ENCODE peak calls at places on chromosomes 1 and 21, in five cellular contexts. One of them, this sample, is unnamed.

GRCh38 chr21:34912022-34912933 is 136.8 kb downstream of the RUNX1 start:
- DNase-seq in AG09319: no peak
- DNase-seq in natural killer cell: no peak
- DNase-seq in lower leg skin: no peak
- DNase-seq in colonic mucosa: no peak
- DNase-seq in this sample: no peak

GRCh38 chr1:169044296-169044695 is 62.2 kb upstream of the ATP1B1 start:
- DNase-seq in colonic mucosa: no peak
- DNase-seq in lower leg skin: no peak
- DNase-seq in natural killer cell: no peak
- DNase-seq in AG09319: no peak
- DNase-seq in this sample: no peak

GRCh38 chr1:110542730-110543129 is 23.8 kb upstream of the KCNA10 start:
- DNase-seq in AG09319: peak
- DNase-seq in natural killer cell: no peak
- DNase-seq in lower leg skin: no peak
- DNase-seq in colonic mucosa: no peak
- DNase-seq in this sample: peak

GRCh38 chr1:93665015-93665414 is 16.6 kb downstream of the BCAR3 start:
- DNase-seq in colonic mucosa: no peak
- DNase-seq in AG09319: no peak
- DNase-seq in lower leg skin: peak
- DNase-seq in natural killer cell: no peak
- DNase-seq in this sample: no peak

GRCh38 chr1:114263343-114263742 is 109.7 kb upstream of the SYT6 start:
- DNase-seq in lower leg skin: no peak
- DNase-seq in AG09319: no peak
- DNase-seq in natural killer cell: no peak
- DNase-seq in colonic mucosa: no peak
- DNase-seq in this sample: no peak

GRCh38 chr1:1597275-1597930 is 2.5 kb downstream of the FNDC10 start:
- DNase-seq in AG09319: no peak
- DNase-seq in colonic mucosa: no peak
- DNase-seq in lower leg skin: no peak
- DNase-seq in natural killer cell: no peak
- DNase-seq in this sample: peak

GRCh38 chr1:232900818-232901217 is 49.6 kb upstream of the NTPCR start:
- DNase-seq in AG09319: no peak
- DNase-seq in colonic mucosa: no peak
- DNase-seq in natural killer cell: no peak
- DNase-seq in lower leg skin: no peak
- DNase-seq in this sample: no peak

GRCh38 chr1:219401723-219402431 is 211.0 kb downstream of the ZC3H11B start:
- DNase-seq in lower leg skin: no peak
- DNase-seq in colonic mucosa: no peak
- DNase-seq in AG09319: no peak
- DNase-seq in natural killer cell: no peak
- DNase-seq in this sample: no peak

GRCh38 chr1:17272066-17272465 is 23.2 kb downstream of the PADI3 start:
- DNase-seq in colonic mucosa: no peak
- DNase-seq in lower leg skin: no peak
- DNase-seq in AG09319: no peak
- DNase-seq in natural killer cell: no peak
- DNase-seq in this sample: no peak

GRCh38 chr1:8283058-8283884 is 34.6 kb upstream of the SLC45A1 start:
- DNase-seq in colonic mucosa: no peak
- DNase-seq in AG09319: no peak
- DNase-seq in natural killer cell: no peak
- DNase-seq in lower leg skin: no peak
- DNase-seq in this sample: no peak

GRCh38 chr1:212368073-212368484 is 46.6 kb downstream of the PACC1 start:
- DNase-seq in lower leg skin: no peak
- DNase-seq in colonic mucosa: peak
- DNase-seq in natural killer cell: peak
- DNase-seq in AG09319: peak
- DNase-seq in this sample: peak

GRCh38 chr1:217211484-217211883 is 419.4 kb downstream of the GPATCH2 start:
- DNase-seq in lower leg skin: no peak
- DNase-seq in AG09319: no peak
- DNase-seq in colonic mucosa: no peak
- DNase-seq in natural killer cell: no peak
- DNase-seq in this sample: no peak

GRCh38 chr1:235295902-235296350 is 32.1 kb downstream of the ARID4B start:
- DNase-seq in AG09319: no peak
- DNase-seq in natural killer cell: no peak
- DNase-seq in colonic mucosa: no peak
- DNase-seq in lower leg skin: no peak
- DNase-seq in this sample: peak

GRCh38 chr1:170357750-170358149 is 174.2 kb upstream of the GORAB start:
- DNase-seq in AG09319: no peak
- DNase-seq in colonic mucosa: no peak
- DNase-seq in lower leg skin: no peak
- DNase-seq in natural killer cell: no peak
- DNase-seq in this sample: no peak
- TF ChIP-seq CTCF in AG09319: no peak
- TF ChIP-seq CTCF in colonic mucosa: no peak
- TF ChIP-seq CTCF in lower leg skin: no peak
- TF ChIP-seq CTCF in natural killer cell: no peak
- TF ChIP-seq CTCF in this sample: no peak

GRCh38 chr1:202122639-202123335 is at the start of gene GPR37L1:
- DNase-seq in natural killer cell: no peak
- DNase-seq in AG09319: no peak
- DNase-seq in colonic mucosa: no peak
- DNase-seq in lower leg skin: no peak
- DNase-seq in this sample: peak
- TF ChIP-seq CTCF in natural killer cell: no peak
- TF ChIP-seq CTCF in AG09319: peak
- TF ChIP-seq CTCF in colonic mucosa: no peak
- TF ChIP-seq CTCF in lower leg skin: no peak
- TF ChIP-seq CTCF in this sample: peak

DNA sequence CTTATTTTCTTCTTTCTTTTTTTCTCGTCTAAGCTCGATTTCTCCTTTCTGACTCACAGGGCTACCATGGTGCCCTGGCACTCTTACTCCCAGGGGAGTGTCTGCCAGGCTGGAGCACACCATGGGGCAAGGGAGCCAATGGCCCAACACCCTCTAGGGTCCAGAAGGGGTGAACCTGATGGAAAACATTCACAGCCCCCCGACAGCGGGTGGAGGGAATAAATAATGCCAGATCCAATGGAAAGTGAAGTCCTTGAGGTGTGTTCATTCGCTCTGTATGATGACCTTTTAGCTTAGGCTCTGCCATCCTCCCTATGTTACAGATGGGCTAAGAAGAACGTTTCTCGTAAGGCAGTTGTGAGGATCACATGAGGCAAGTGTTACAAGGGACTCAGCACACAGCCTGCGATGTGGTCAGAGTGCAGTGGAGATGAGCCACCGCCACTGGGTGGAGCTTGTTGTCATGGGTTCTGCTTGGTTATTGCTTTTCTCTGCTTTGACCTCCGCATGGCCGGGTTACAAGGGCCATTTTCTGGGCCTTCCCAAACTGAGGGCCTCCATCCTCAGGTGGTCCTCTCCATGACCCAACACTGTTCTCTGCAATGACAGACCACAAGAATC is 3.5 kb upstream of the FCMR start:
- DNase-seq in colonic mucosa: peak
- DNase-seq in lower leg skin: no peak
- DNase-seq in AG09319: no peak
- DNase-seq in natural killer cell: peak
- DNase-seq in this sample: no peak
- TF ChIP-seq CTCF in colonic mucosa: no peak
- TF ChIP-seq CTCF in lower leg skin: no peak
- TF ChIP-seq CTCF in AG09319: no peak
- TF ChIP-seq CTCF in natural killer cell: no peak
- TF ChIP-seq CTCF in this sample: no peak

GRCh38 chr1:85229574-85230097 is 28.8 kb upstream of the SYDE2 start:
- DNase-seq in AG09319: no peak
- DNase-seq in colonic mucosa: peak
- DNase-seq in lower leg skin: no peak
- DNase-seq in natural killer cell: no peak
- DNase-seq in this sample: peak

GRCh38 chr1:85225624-85226380 is 25.0 kb upstream of the SYDE2 start:
- DNase-seq in lower leg skin: no peak
- DNase-seq in AG09319: no peak
- DNase-seq in colonic mucosa: no peak
- DNase-seq in natural killer cell: no peak
- DNase-seq in this sample: no peak

GRCh38 chr1:85224734-85225623 is 24.2 kb upstream of the SYDE2 start:
- DNase-seq in AG09319: no peak
- DNase-seq in natural killer cell: no peak
- DNase-seq in lower leg skin: no peak
- DNase-seq in colonic mucosa: peak
- DNase-seq in this sample: peak

GRCh38 chr1:85228952-85229351 is 28.1 kb upstream of the SYDE2 start:
- DNase-seq in lower leg skin: no peak
- DNase-seq in colonic mucosa: no peak
- DNase-seq in natural killer cell: no peak
- DNase-seq in AG09319: no peak
- DNase-seq in this sample: no peak

GRCh38 chr1:85230305-85230977 is 29.0 kb downstream of the C1orf52 start:
- DNase-seq in natural killer cell: no peak
- DNase-seq in colonic mucosa: no peak
- DNase-seq in AG09319: no peak
- DNase-seq in lower leg skin: no peak
- DNase-seq in this sample: peak
- TF ChIP-seq CTCF in natural killer cell: no peak
- TF ChIP-seq CTCF in colonic mucosa: peak
- TF ChIP-seq CTCF in AG09319: peak
- TF ChIP-seq CTCF in lower leg skin: no peak
- TF ChIP-seq CTCF in this sample: peak

DNA sequence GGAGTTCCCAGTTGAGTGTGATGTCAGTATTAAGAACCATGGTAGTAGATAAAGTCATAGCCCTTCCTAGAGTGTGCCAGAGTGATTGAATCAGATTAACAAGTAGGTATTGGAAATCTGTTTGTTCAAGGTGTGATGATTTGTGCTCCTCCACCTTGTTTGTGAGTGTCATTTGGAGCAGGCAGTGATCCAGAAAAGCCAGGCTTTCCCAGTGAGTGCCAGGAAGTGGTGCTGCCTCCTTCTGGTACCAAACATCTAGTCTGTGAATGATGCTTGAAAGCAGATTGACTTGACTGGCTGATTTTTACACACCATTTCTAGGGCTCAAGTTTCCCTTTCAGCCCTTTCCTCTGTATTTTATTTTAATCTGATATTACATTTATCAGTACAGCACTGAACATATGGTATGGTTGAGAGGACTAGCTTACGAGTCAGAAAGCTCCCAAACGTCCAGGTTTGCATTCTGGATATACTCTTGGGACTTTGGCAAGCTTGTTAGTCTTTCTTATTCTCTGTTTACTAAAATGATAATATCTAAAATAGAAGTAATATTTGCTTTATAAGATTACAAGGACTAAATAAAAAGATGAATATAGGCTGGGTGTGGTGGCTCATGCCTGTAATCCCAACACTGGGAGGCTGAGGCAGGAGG is 100.7 kb downstream of the PATJ start:
- DNase-seq in natural killer cell: no peak
- DNase-seq in colonic mucosa: no peak
- DNase-seq in AG09319: no peak
- DNase-seq in lower leg skin: no peak
- DNase-seq in this sample: no peak
- TF ChIP-seq CTCF in natural killer cell: no peak
- TF ChIP-seq CTCF in colonic mucosa: no peak
- TF ChIP-seq CTCF in AG09319: peak
- TF ChIP-seq CTCF in lower leg skin: no peak
- TF ChIP-seq CTCF in this sample: no peak